ENCODE peak calls at places on chromosomes 2 and 18, in eight cellular contexts. F is HS-5; S is activated CD4-positive, alpha-beta T cell treated with anti-CD3 and anti-CD28 coated beads for 48 hours; M is GDM1; G is Calu3; L is lower lobe of right lung; U is Panc1; W is GM23248. Z is an unnamed sample.

GRCh38 chr2:56211048-56211447 is 27.3 kb downstream of the CCDC85A start:
- DNase-seq in F (no peak), S (no peak), M (no peak), G (no peak), L (no peak), U (no peak), W (no peak), Z (no peak)

GRCh38 chr2:230735884-230736283 is 23.2 kb downstream of the CAB39 start:
- DNase-seq in F (no peak), S (no peak), M (no peak), G (no peak), L (no peak), U (no peak), W (no peak), Z (no peak)

GRCh38 chr2:29001791-29002190 is 20.7 kb downstream of the TOGARAM2 start:
- DNase-seq in F (no peak), S (no peak), M (no peak), G (no peak), L (no peak), U (no peak), W (no peak), Z (no peak)

GRCh38 chr2:241997017-241997416 is 127.5 kb downstream of the RTP5 start:
- DNase-seq in F (no peak), S (no peak), M (no peak), G (no peak), L (no peak), U (no peak), W (no peak), Z (no peak)

GRCh38 chr18:55884498-55884897 is 296.5 kb upstream of the TCF4 start:
- DNase-seq in F (no peak), S (no peak), M (no peak), G (no peak), L (no peak), U (no peak), W (no peak), Z (no peak)

GRCh38 chr18:75041586-75041985 is 167.4 kb downstream of the PTGR3 start:
- DNase-seq in F (no peak), S (no peak), M (no peak), G (no peak), L (no peak), U (peak), W (peak), Z (peak)

GRCh38 chr2:102061962-102062795 is 70.4 kb downstream of the IL1R2 start:
- DNase-seq in F (no peak), S (peak), M (no peak), G (no peak), L (no peak), U (no peak), W (peak), Z (peak)

GRCh38 chr2:47344890-47345583 is 57.9 kb upstream of the MSH2 start:
- DNase-seq in F (no peak), S (no peak), M (no peak), G (peak), L (peak), U (no peak), W (peak), Z (peak)

GRCh38 chr18:44079602-44080001 is 601.1 kb upstream of the SETBP1 start:
- DNase-seq in F (peak), S (no peak), M (no peak), G (peak), L (no peak), U (no peak), W (peak), Z (peak)

GRCh38 chr2:188142636-188143035 is 149.0 kb upstream of the GULP1 start:
- DNase-seq in F (peak), S (no peak), M (no peak), G (no peak), L (no peak), U (no peak), W (peak), Z (peak)

Z was measured in AG10803.